ENCODE peak calls at places on chromosomes 11 and 22, in four cellular contexts. A is neural crest cell; R is activated CD4-positive, alpha-beta T cell treated with anti-CD3 and anti-CD28 coated beads for 24 hours; E is fibroblast of lung. N is an unnamed sample.

GRCh38 chr22:32378703-32379272 is 21.1 kb downstream of the RFPL3 start:
- DNase-seq in A (peak), R (no peak), E (peak), N (peak)

GRCh38 chr11:1702506-1702905 is 5.5 kb downstream of the KRTAP5-6 start:
- DNase-seq in A (no peak), R (no peak), E (no peak), N (no peak)

GRCh38 chr11:26079966-26080365 is 252.0 kb upstream of the ANO3 start:
- DNase-seq in A (no peak), R (no peak), E (no peak), N (no peak)

GRCh38 chr11:17157773-17158172 is 50.0 kb downstream of the PIK3C2A start:
- DNase-seq in A (no peak), R (no peak), E (no peak), N (no peak)

GRCh38 chr22:28283025-28283654 is 364.1 kb upstream of the PITPNB start:
- DNase-seq in A (no peak), R (no peak), E (peak), N (peak)

GRCh38 chr22:24578355-24579241 is 14.3 kb downstream of the LRRC75B start:
- DNase-seq in A (no peak), R (no peak), E (peak), N (no peak)

GRCh38 chr11:73521621-73522020 is 76.3 kb downstream of the FAM168A start:
- DNase-seq in A (no peak), R (no peak), E (no peak), N (peak)

GRCh38 chr11:117884994-117885393 is 8.5 kb upstream of the FXYD6 start:
- DNase-seq in A (no peak), R (no peak), E (peak), N (peak)

GRCh38 chr11:76783294-76783900 is at the start of gene TSKU:
- DNase-seq in A (peak), R (no peak), E (peak), N (peak)

GRCh38 chr22:35154937-35155387 is 89.0 kb downstream of the ISX start:
- DNase-seq in A (peak), R (no peak), E (peak), N (peak)

GRCh38 chr22:22713416-22713815 is 69.0 kb downstream of the GGTLC2 start:
- DNase-seq in A (no peak), R (no peak), E (no peak), N (no peak)

GRCh38 chr11:129766858-129767604 is 48.6 kb upstream of the TMEM45B start:
- DNase-seq in A (peak), R (no peak), E (peak), N (peak)

GRCh38 chr22:24423519-24424000 is 3.8 kb upstream of the ADORA2A start:
- DNase-seq in A (peak), R (peak), E (no peak), N (no peak)

GRCh38 chr11:11454671-11455223 is 101.7 kb upstream of the CSNK2A3 start:
- DNase-seq in A (no peak), R (no peak), E (no peak), N (no peak)

GRCh38 chr11:9250139-9250582 is 15.0 kb downstream of the DENND5A start:
- DNase-seq in A (no peak), R (no peak), E (no peak), N (peak)

GRCh38 chr11:8040261-8040920 is 40.6 kb upstream of the TUB start:
- DNase-seq in A (no peak), R (no peak), E (no peak), N (no peak)

GRCh38 chr11:61777234-61778090 is 14.9 kb downstream of the TMEM258 start:
- DNase-seq in A (no peak), R (peak), E (no peak), N (no peak)

GRCh38 chr11:123221074-123221473 is 26.0 kb upstream of the CLMP start:
- DNase-seq in A (no peak), R (no peak), E (peak), N (no peak)

GRCh38 chr11:70624598-70624993 is 226.3 kb downstream of the CTTN start:
- DNase-seq in A (no peak), R (no peak), E (no peak), N (no peak)

GRCh38 chr11:60069471-60069870 is 13.0 kb downstream of the MS4A3 start:
- DNase-seq in A (no peak), R (no peak), E (no peak), N (no peak)

GRCh38 chr11:58286249-58286648 is 18.2 kb upstream of the OR10W1 start:
- DNase-seq in A (no peak), R (no peak), E (peak), N (peak)

GRCh38 chr11:1872267-1872985 is 19.3 kb downstream of the PRR33 start:
- DNase-seq in A (no peak), R (no peak), E (no peak), N (no peak)

GRCh38 chr11:127412722-127413121 is 412.2 kb upstream of the KIRREL3 start:
- DNase-seq in A (no peak), R (no peak), E (no peak), N (no peak)

GRCh38 chr11:3835100-3835485 is 5.7 kb downstream of the RHOG start:
- DNase-seq in A (no peak), R (no peak), E (no peak), N (no peak)

GRCh38 chr11:60936467-60937143 is 12.3 kb downstream of the TMEM132A start:
- DNase-seq in A (no peak), R (no peak), E (no peak), N (no peak)

GRCh38 chr11:76782526-76783293 is 446 bp upstream of the TSKU start:
- DNase-seq in A (peak), R (no peak), E (peak), N (peak)

GRCh38 chr22:40202225-40202944 is 24.7 kb downstream of the TNRC6B start:
- DNase-seq in A (no peak), R (no peak), E (peak), N (no peak)

GRCh38 chr11:1573077-1573846 is 1.2 kb upstream of the DUSP8 start:
- DNase-seq in A (no peak), R (no peak), E (no peak), N (no peak)

GRCh38 chr22:41001722-41002122 is 50.5 kb downstream of the RBX1 start:
- DNase-seq in A (no peak), R (no peak), E (peak), N (peak)

GRCh38 chr11:95563859-95564258 is 225.7 kb downstream of the FAM76B start:
- DNase-seq in A (no peak), R (no peak), E (no peak), N (no peak)

GRCh38 chr11:132220464-132220863 is 850.0 kb downstream of the NTM start:
- DNase-seq in A (no peak), R (no peak), E (peak), N (peak)

GRCh38 chr11:109222730-109223129 is 199.3 kb upstream of the C11orf87 start:
- DNase-seq in A (no peak), R (no peak), E (no peak), N (no peak)

GRCh38 chr11:123973816-123974215 is 3.8 kb downstream of the OR10S1 start:
- DNase-seq in A (no peak), R (no peak), E (peak), N (peak)

GRCh38 chr11:61763930-61764605 is 11.6 kb downstream of the MYRF start:
- DNase-seq in A (no peak), R (no peak), E (no peak), N (no peak)

GRCh38 chr11:17767301-17767885 is 32.8 kb downstream of the KCNC1 start:
- DNase-seq in A (no peak), R (no peak), E (no peak), N (no peak)